ENCODE peak calls at places on chromosomes 4 and X, in five cellular contexts. F, A, V, L and R are unnamed samples.

GRCh38 chr4:141905751-141906150 is 269.4 kb downstream of the IL15 start:
- DNase-seq in A (no peak), L (no peak), F (no peak), V (peak; percentile 22), R (no peak)

GRCh38 chr4:83362492-83363329 is 28.1 kb upstream of the HPSE start:
- DNase-seq in F (no peak), L (no peak), A (no peak), V (peak; percentile 29), R (no peak)

GRCh38 chr4:83356899-83357661 is 22.4 kb upstream of the HPSE start:
- DNase-seq in A (no peak), L (no peak), V (peak; percentile 92), F (no peak), R (no peak)

GRCh38 chr4:55214172-55214571 is 88.8 kb upstream of the KDR start:
- DNase-seq in A (no peak), L (no peak), V (no peak), F (no peak), R (no peak)

GRCh38 chr4:15240764-15241163 is 187.1 kb upstream of the C1QTNF7 start:
- DNase-seq in L (no peak), A (no peak), F (no peak), V (no peak), R (no peak)

GRCh38 chr4:38005637-38006036 is 45.4 kb downstream of the PTTG2 start:
- DNase-seq in V (no peak), L (no peak), F (no peak), A (no peak), R (no peak)

GRCh38 chr4:98929341-98930267 is 671 bp upstream of the EIF4E start:
- DNase-seq in V (peak; percentile 96), L (peak; percentile 15), A (peak; percentile 29), F (no peak), R (peak; percentile 15)

GRCh38 chrX:123990602-123991001 is 29.1 kb downstream of the STAG2 start:
- DNase-seq in A (no peak), F (no peak), L (no peak), V (no peak), R (no peak)

GRCh38 chrX:129650183-129650689 is 4.5 kb downstream of the APLN start:
- DNase-seq in A (no peak), F (no peak), V (no peak), L (no peak), R (no peak)

GRCh38 chr4:186068581-186069402 is at the start of gene TLR3:
- DNase-seq in F (no peak), V (peak; percentile 27), A (no peak), L (no peak), R (no peak)

GRCh38 chr4:185778307-185778706 is 33.7 kb downstream of the SORBS2 start:
- DNase-seq in V (no peak), A (no peak), L (no peak), F (no peak), R (no peak)

GRCh38 chrX:46044486-46044885 is 500.7 kb downstream of the ZNF674 start:
- DNase-seq in L (no peak), F (no peak), A (no peak), V (no peak), R (no peak)

GRCh38 chr4:74516321-74516720 is 71.4 kb downstream of the AREG start:
- DNase-seq in A (no peak), L (no peak), F (no peak), V (no peak), R (no peak)

GRCh38 chrX:136168929-136169735 is 21.8 kb downstream of the FHL1 start:
- DNase-seq in A (no peak), V (peak; percentile 80), F (peak; percentile 63), L (no peak), R (no peak)

GRCh38 chr4:4783847-4784246 is 75.6 kb upstream of the MSX1 start:
- DNase-seq in V (no peak), F (no peak), L (no peak), A (no peak), R (no peak)

GRCh38 chr4:180635276-180635675 is 1607.9 kb upstream of the TENM3 start:
- DNase-seq in V (no peak), L (no peak), A (no peak), F (no peak), R (no peak)